ENCODE peak calls at places on chromosomes 16 and 17, in four cellular contexts. A is uterus; Y is CD8-positive, alpha-beta T cell; J is GM12878. Q is an unnamed sample. For H3K4me1, the result is how much of the 10 kb centered on the place peaks cover.

GRCh38 chr17:47670064-47670463 is 20.3 kb downstream of the KPNB1 start:
- DNase-seq in A (no peak), Y (no peak), J (no peak), Q (no peak)

GRCh38 chr16:19907161-19907992 is 22.7 kb upstream of the GPRC5B start:
- DNase-seq in A (peak), Y (peak), J (peak), Q (peak)

GRCh38 chr17:4823373-4824089 is 9.6 kb upstream of the MINK1 start:
- DNase-seq in A (no peak), Y (no peak), J (no peak), Q (no peak)

GRCh38 chr17:67558740-67559380 is 158.9 kb upstream of the NOL11 start:
- DNase-seq in A (no peak), Y (no peak), J (no peak), Q (no peak)

GRCh38 chr16:19071811-19072777 is 4.7 kb downstream of the COQ7 start:
- DNase-seq in A (no peak), Y (peak), J (no peak), Q (peak)

GRCh38 chr17:63191610-63192009 is 225.6 kb downstream of the TANC2 start:
- DNase-seq in A (no peak), Y (no peak), J (no peak), Q (no peak)

GRCh38 chr16:85041184-85041928 is 13.8 kb downstream of the KIAA0513 start:
- DNase-seq in A (no peak), Y (no peak), J (no peak), Q (no peak)

GRCh38 chr16:21162661-21163151 is 4.2 kb downstream of the LDAF1 start:
- DNase-seq in A (peak), Y (no peak), J (no peak), Q (no peak)

GRCh38 chr17:69523252-69523861 is 108.9 kb downstream of the MAP2K6 start:
- DNase-seq in A (no peak), Y (no peak), J (peak), Q (peak)

DNA sequence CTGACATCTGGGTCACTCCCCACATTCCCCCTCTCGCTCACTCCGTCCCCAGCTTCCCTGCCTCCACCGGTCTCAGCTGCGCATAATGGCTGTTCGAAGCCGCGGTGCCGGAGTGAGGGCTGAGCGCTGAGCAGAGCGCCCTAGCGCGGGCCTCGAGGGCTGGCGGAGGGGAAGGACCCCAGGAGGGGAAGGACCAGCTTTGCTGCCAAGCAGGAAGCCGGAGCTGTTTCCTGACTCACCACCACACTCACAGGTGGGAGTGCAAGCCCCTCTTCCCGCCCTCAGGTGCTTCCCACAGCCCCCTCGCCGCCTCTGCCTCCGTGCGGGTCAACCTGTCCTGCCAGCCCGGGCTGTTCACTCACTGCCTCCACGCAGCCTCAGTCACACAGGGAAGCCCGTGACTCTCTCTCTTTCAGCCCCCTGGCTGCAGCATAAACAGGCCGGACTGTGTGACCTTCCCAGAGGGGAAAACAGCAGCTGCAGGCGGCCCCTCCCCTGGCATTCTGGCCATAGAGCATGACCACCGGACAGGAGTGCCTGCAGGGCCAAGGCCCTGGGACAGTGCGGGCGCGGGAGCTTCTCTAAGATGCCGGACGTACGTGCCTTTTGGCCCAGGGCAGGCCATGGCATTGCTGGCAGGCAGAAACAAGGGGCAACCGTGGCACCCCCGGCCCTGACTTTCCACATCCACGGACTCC is 23.7 kb downstream of the SLC43A2 start:
- DNase-seq in A (no peak), Y (no peak), J (no peak), Q (no peak)
- TF ChIP-seq CTCF in A (no peak), Y (no peak), J (no peak), Q (no peak)

GRCh38 chr16:2537451-2538379 is at the start of gene PDPK1:
- DNase-seq in A (peak), Y (peak), J (peak), Q (peak)
- H3K4me1 ChIP-seq in A (under half), Y (under half), J (under half), Q (under half)

GRCh38 chr17:20852541-20853370 is 190.1 kb downstream of the USP22 start:
- DNase-seq in A (peak), Y (no peak), J (no peak), Q (no peak)
- H3K4me3 ChIP-seq in A (peak), Y (peak), J (no peak), Q (peak)

DNA sequence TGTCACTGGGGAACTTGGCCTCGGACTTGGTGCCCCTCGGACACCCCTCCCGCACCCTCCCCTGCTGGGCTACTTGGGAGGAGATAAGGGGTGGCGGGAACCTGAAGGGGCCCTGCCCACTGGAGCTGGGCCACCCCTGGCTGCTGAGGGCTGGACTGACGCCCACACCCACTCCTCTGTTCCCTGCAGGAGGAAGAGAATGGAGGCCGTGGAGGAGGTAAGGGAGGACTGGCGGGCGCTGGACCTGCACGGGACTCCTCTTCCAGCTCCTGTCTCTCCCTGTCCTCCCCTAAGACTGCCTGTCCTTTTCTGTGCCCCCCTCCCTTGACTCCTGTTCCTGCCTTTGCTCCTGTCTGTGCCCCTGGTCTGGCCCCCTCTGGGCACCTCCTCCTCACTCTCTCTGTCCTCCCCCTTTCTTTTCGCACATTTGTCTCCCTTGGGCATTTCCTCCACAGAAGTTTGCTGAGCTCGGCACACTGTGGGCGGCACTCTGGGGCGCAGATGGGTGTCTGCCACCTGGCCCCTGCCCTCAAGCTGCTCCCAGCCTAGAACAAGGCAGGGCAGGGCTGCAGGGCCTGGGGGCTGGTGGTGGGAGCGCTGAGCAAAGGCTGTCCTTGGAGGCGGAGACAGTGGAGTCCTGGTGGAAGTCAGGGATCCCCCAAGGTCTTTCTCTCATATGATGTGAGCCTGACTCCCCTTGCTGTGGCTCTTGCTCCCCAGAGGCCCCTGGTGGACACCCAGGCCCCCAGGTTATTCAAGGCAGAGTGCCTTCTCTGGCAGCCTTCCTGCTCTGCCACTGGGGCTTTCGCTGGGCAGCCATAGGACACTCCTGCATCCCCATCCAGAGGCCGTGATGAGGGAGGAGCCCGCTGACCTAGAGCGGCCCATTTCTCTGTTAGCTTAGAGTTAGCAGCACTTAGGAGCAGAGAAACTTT is 32.7 kb downstream of the ARHGAP23 start:
- DNase-seq in A (no peak), Y (no peak), J (no peak), Q (no peak)
- TF ChIP-seq CTCF in A (no peak), Y (no peak), J (no peak), Q (no peak)

GRCh38 chr16:568401-569258 is 1.1 kb upstream of the PIGQ start:
- DNase-seq in A (no peak), Y (no peak), J (no peak), Q (no peak)
- H3K4me1 ChIP-seq in A (under half), Y (under half), J (under half), Q (under half)

GRCh38 chr16:46689492-46690280 is at the start of gene ORC6:
- DNase-seq in A (peak), Y (peak), J (no peak), Q (peak)

GRCh38 chr16:46688101-46688656 is 799 bp downstream of the VPS35 start:
- DNase-seq in A (no peak), Y (no peak), J (no peak), Q (no peak)

GRCh38 chr16:46688657-46689491 is at the start of gene VPS35:
- DNase-seq in A (peak), Y (peak), J (peak), Q (peak)

GRCh38 chr16:46687486-46687885 is 1.5 kb downstream of the VPS35 start:
- DNase-seq in A (no peak), Y (no peak), J (no peak), Q (no peak)

DNA sequence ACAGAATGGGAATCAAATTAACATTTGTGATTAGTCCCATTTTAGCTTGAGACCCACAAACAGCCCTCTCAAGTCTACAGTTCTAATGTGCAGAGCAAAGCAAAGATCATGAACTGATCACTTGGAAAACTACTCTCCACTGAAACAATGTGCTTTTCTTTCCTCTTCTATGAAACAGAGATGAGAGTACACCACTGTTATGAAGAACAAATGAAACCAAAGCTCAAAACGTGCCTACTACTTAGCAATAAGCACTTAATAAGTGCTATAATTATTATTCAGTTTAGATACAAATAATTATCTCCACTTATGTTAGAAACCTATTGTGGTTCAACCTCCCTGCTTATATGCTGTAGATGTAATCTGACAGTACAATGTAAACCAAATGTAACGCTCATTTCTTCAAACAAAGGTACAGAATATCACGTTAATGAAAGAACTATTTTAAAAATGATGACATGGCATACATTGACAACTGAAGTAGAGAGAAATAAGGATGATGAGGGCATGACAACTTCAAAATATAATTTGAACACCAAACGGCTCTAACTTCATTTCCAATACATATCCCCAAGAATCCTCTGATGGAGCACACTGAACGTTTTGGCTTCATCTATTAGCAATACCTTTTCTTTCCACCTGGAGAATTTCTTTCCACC is 2.0 kb downstream of the VPS35 start:
- DNase-seq in A (no peak), Y (no peak), J (no peak), Q (no peak)
- H3K4me3 ChIP-seq in A (no peak), Y (no peak), J (peak), Q (peak)

GRCh38 chr16:23504453-23505179 is 5.7 kb downstream of the GGA2 start:
- DNase-seq in A (peak), Y (peak), J (peak), Q (peak)
- TF ChIP-seq CTCF in A (no peak), Y (no peak), J (no peak), Q (no peak)

DNA sequence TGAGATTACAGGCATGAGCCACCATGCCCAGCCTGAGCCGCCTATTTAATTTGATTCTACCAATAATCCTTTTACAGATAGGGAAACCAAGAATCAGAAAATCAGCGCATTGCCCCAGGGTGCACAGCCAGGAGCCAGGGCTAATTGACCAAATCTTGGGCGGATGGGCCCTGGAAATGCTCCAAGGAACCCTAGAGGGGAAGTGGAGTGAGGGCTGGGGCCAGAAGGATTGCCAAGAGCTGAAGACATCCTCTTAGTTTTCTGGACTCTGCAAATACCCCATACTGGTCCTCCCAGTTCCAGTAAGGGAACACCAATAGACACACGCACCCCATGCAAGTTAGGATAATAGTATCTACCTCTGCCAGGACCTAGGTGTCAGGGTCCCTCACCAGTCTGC is 3.8 kb downstream of the FHOD1 start:
- DNase-seq in A (no peak), Y (no peak), J (no peak), Q (no peak)
- H3K4me1 ChIP-seq in A (under half), Y (under half), J (under half), Q (under half)

GRCh38 chr17:27997044-27997401 is 45.5 kb upstream of the NLK start:
- DNase-seq in A (no peak), Y (no peak), J (no peak), Q (no peak)

GRCh38 chr17:27996157-27997043 is 46.1 kb upstream of the NLK start:
- DNase-seq in A (no peak), Y (no peak), J (no peak), Q (no peak)

GRCh38 chr17:27993723-27994310 is 48.7 kb upstream of the NLK start:
- DNase-seq in A (no peak), Y (no peak), J (no peak), Q (no peak)

GRCh38 chr17:27994586-27994985 is 47.9 kb upstream of the NLK start:
- DNase-seq in A (no peak), Y (no peak), J (no peak), Q (no peak)

GRCh38 chr17:27995554-27995953 is 46.9 kb upstream of the NLK start:
- DNase-seq in A (no peak), Y (no peak), J (no peak), Q (no peak)
- H3K4me3 ChIP-seq in A (no peak), Y (no peak), J (no peak), Q (no peak)